ENCODE peak calls at places on chromosomes 11 and 22, in five cellular contexts. W is activated T-cell treated with anti-CD3 and anti-CD28 coated beads for 1 hour; V is HCT116; H is HTR-8/SVneo; E is activated CD4-positive, alpha-beta T cell treated with anti-CD3 and anti-CD28 coated beads for 24 hours. Y is an unnamed sample.

GRCh38 chr11:86588566-86589090 is 83.8 kb downstream of the ME3 start:
- DNase-seq in H (no peak), V (no peak), E (no peak), W (no peak), Y (no peak)

GRCh38 chr11:62497132-62497915 is 49.3 kb downstream of the AHNAK start:
- DNase-seq in W (no peak), E (no peak), H (peak; percentile 57), V (peak; percentile 74), Y (no peak)

GRCh38 chr11:2178906-2179494 is 7.4 kb upstream of the TH start:
- DNase-seq in V (peak; percentile 60), E (no peak), H (peak; percentile 89), W (no peak), Y (no peak)

GRCh38 chr22:48456449-48456848 is 1371.2 kb downstream of the BRD1 start:
- DNase-seq in E (no peak), V (no peak), H (no peak), W (no peak), Y (no peak)

GRCh38 chr11:66956689-66957290 is 1.4 kb downstream of the PC start:
- DNase-seq in W (no peak), H (no peak), E (no peak), V (no peak), Y (no peak)

GRCh38 chr11:60515144-60515855 is at the start of gene MS4A13:
- DNase-seq in E (no peak), H (no peak), V (no peak), W (no peak), Y (no peak)

GRCh38 chr22:27947461-27947860 is 28.4 kb upstream of the PITPNB start:
- DNase-seq in W (no peak), V (no peak), E (no peak), H (no peak), Y (no peak)

GRCh38 chr11:61555051-61555969 is 25.6 kb downstream of the SYT7 start:
- DNase-seq in H (no peak), W (no peak), V (no peak), E (no peak), Y (no peak)

GRCh38 chr11:6395470-6396060 is 5.3 kb downstream of the SMPD1 start:
- DNase-seq in V (no peak), W (no peak), E (no peak), H (no peak), Y (no peak)

GRCh38 chr22:35311551-35311999 is 11.9 kb downstream of the TOM1 start:
- DNase-seq in V (no peak), E (no peak), H (no peak), W (no peak), Y (no peak)

GRCh38 chr11:128737704-128738103 is 43.8 kb downstream of the FLI1 start:
- DNase-seq in E (no peak), V (no peak), H (no peak), W (no peak), Y (no peak)

GRCh38 chr11:64358907-64359711 is at the start of gene RPS6KA4:
- DNase-seq in H (no peak), E (no peak), W (no peak), V (no peak), Y (no peak)

GRCh38 chr22:27381552-27381951 is 420.0 kb downstream of the MN1 start:
- DNase-seq in H (no peak), E (no peak), V (no peak), W (no peak), Y (no peak)

GRCh38 chr11:30774451-30774850 is 188.3 kb upstream of the MPPED2 start:
- DNase-seq in W (no peak), V (no peak), H (no peak), E (no peak), Y (no peak)

GRCh38 chr22:21697866-21698265 is 32.1 kb downstream of the PPIL2 start:
- DNase-seq in V (no peak), W (no peak), H (no peak), E (no peak), Y (peak; percentile 47)

GRCh38 chr11:18321622-18321990 is 334 bp downstream of the HPS5 start:
- DNase-seq in W (no peak), H (no peak), V (no peak), E (no peak), Y (no peak)

GRCh38 chr11:16881074-16881709 is 133.0 kb downstream of the PLEKHA7 start:
- DNase-seq in H (peak; percentile 29), V (no peak), E (no peak), W (no peak), Y (no peak)

GRCh38 chr22:27537481-27537891 is 264.1 kb downstream of the MN1 start:
- DNase-seq in W (no peak), V (no peak), E (no peak), H (no peak), Y (no peak)